ENCODE peak calls at places on chromosomes 2 and 18, in seven cellular contexts. D is sigmoid colon, G is dorsolateral prefrontal cortex, F is brain microvascular endothelial cell, R is OCI-LY7, N is right cardiac atrium, E is HCT116. P is an unnamed sample.
A peak's percentile ranks its signal among the peaks of the same experiment; 100 is the strongest.

GRCh38 chr2:147800316-147800715 is 44.5 kb upstream of the ACVR2A start:
- DNase-seq in D (no peak), G (no peak), F (no peak), R (no peak), N (no peak), E (no peak), P (no peak)

GRCh38 chr2:180033993-180034894 is 27.1 kb upstream of the CWC22 start:
- DNase-seq in D (no peak), G (no peak), F (peak; percentile 74), R (peak; percentile 49), N (no peak), E (no peak), P (no peak)

GRCh38 chr18:79465392-79465991 is 69.8 kb downstream of the NFATC1 start:
- DNase-seq in D (no peak), G (no peak), F (no peak), R (peak; percentile 79), N (peak; percentile 80), E (no peak), P (no peak)

GRCh38 chr2:175880-176800 is 87.7 kb downstream of the SH3YL1 start:
- DNase-seq in D (no peak), G (no peak), F (no peak), R (no peak), N (no peak), E (no peak), P (no peak)

GRCh38 chr2:60530228-60530627 is 23.2 kb downstream of the BCL11A start:
- DNase-seq in D (peak; percentile 29), G (no peak), F (no peak), R (no peak), N (no peak), E (no peak), P (no peak)

GRCh38 chr2:175605989-175606841 is 395.9 kb downstream of the LNPK start:
- DNase-seq in D (no peak), G (no peak), F (no peak), R (no peak), N (no peak), E (no peak), P (no peak)

GRCh38 chr2:189528617-189529016 is 52.0 kb downstream of the SLC40A1 start:
- DNase-seq in D (no peak), G (no peak), F (no peak), R (no peak), N (no peak), E (no peak), P (no peak)

GRCh38 chr2:8303322-8303832 is 378.5 kb upstream of the ID2 start:
- DNase-seq in D (peak; percentile 85), G (peak; percentile 52), F (no peak), R (peak; percentile 96), N (peak; percentile 84), E (no peak), P (peak; percentile 82)

GRCh38 chr2:47155091-47155876 is at the start of gene STPG4:
- DNase-seq in D (no peak), G (no peak), F (no peak), R (no peak), N (no peak), E (no peak), P (no peak)

GRCh38 chr2:158718851-158719250 is 76.3 kb upstream of the DAPL1 start:
- DNase-seq in D (no peak), G (no peak), F (no peak), R (no peak), N (no peak), E (no peak), P (no peak)

GRCh38 chr2:189982087-189982486 is 80.4 kb downstream of the MSTN start:
- DNase-seq in D (no peak), G (no peak), F (no peak), R (no peak), N (no peak), E (no peak), P (no peak)

GRCh38 chr2:182816856-182817255 is 49.6 kb downstream of the FRZB start:
- DNase-seq in D (no peak), G (no peak), F (no peak), R (no peak), N (no peak), E (no peak), P (no peak)

GRCh38 chr18:22844643-22845042 is 88.5 kb upstream of the RBBP8 start:
- DNase-seq in D (no peak), G (no peak), F (no peak), R (no peak), N (no peak), E (no peak), P (no peak)

GRCh38 chr18:22841840-22842239 is 91.3 kb upstream of the RBBP8 start:
- DNase-seq in D (no peak), G (no peak), F (no peak), R (no peak), N (no peak), E (no peak), P (no peak)

GRCh38 chr18:22846088-22846683 is 86.9 kb upstream of the RBBP8 start:
- DNase-seq in D (no peak), G (no peak), F (no peak), R (peak; percentile 24), N (no peak), E (peak; percentile 21), P (no peak)

GRCh38 chr18:22846697-22847096 is 86.4 kb upstream of the RBBP8 start:
- DNase-seq in D (no peak), G (no peak), F (no peak), R (no peak), N (no peak), E (no peak), P (no peak)

DNA sequence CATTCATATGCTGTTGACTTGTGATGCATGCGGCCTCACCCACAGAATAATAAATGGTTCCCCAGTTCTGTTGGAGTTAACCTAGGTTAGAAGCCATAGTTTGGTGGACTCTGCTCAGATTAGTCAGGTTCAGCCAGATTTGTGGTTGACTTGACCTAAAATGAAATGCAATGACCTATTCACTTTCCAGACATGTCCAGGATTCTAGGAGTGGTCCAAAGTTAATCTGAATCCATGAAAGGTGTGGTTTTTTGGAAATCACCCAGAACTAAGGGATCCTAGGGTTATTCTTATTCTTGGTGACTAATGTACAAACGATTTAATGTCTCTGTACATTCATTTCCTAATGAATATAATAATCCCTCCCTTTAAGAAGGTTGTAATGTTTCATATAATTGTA is 88.9 kb upstream of the RBBP8 start:
- DNase-seq in D (no peak), G (no peak), F (no peak), R (no peak), N (no peak), E (no peak), P (no peak)
- H3K4me3 ChIP-seq in D (no peak overlapping the region), G (no peak overlapping the region), F (no peak overlapping the region), R (no peak overlapping the region), N (no peak overlapping the region), E (no peak overlapping the region), P (no peak overlapping the region)

GRCh38 chr2:71330155-71330554 is 1.4 kb upstream of the ZNF638 start:
- DNase-seq in D (no peak), G (no peak), F (no peak), R (no peak), N (no peak), E (no peak), P (no peak)

GRCh38 chr2:71332413-71332866 is 858 bp downstream of the ZNF638 start:
- DNase-seq in D (no peak), G (no peak), F (no peak), R (no peak), N (no peak), E (no peak), P (no peak)

GRCh38 chr2:71330585-71331330 is 824 bp upstream of the ZNF638 start:
- DNase-seq in D (no peak), G (no peak), F (no peak), R (no peak), N (no peak), E (no peak), P (no peak)

GRCh38 chr2:71333619-71334018 is 2.0 kb downstream of the ZNF638 start:
- DNase-seq in D (no peak), G (no peak), F (no peak), R (peak; percentile 5), N (no peak), E (no peak), P (no peak)

GRCh38 chr2:71331581-71332412 is at the start of gene ZNF638:
- DNase-seq in D (peak; percentile 96), G (peak; percentile 93), F (peak; percentile 78), R (peak; percentile 96), N (peak; percentile 98), E (peak; percentile 82), P (peak; percentile 95)
- H3K27ac ChIP-seq in D (peak within 1 kb of the TSS; percentile 90), G (peak within 1 kb of the TSS; percentile 96), F (peak within 1 kb of the TSS; percentile 89), R (peak within 1 kb of the TSS; percentile 54), N (peak within 1 kb of the TSS; percentile 93), E (peak within 1 kb of the TSS; percentile 77), P (peak within 1 kb of the TSS; percentile 95)

DNA sequence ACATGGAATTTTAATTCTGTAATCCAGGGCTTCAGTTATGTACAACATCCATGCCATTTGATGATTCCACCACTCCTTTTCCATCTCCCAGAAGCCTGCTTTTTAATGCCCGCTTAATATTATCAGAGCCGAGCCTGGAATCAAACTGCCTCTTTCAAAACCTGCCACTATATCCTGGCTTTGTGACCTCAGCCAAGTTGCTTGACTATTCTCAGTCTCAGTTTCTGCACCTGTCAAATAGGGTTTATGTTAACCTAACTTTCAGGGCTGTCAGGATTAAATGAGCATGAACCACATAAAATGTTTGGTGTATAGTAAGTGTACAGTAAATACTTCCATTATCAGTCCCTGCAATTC is 108.7 kb downstream of the XRCC5 start:
- DNase-seq in D (no peak), G (no peak), F (no peak), R (no peak), N (no peak), E (no peak), P (no peak)
- H3K4me3 ChIP-seq in D (no peak overlapping the region), G (no peak overlapping the region), F (no peak overlapping the region), R (no peak overlapping the region), N (no peak overlapping the region), E (peak overlapping the region; percentile 26), P (no peak overlapping the region)

DNA sequence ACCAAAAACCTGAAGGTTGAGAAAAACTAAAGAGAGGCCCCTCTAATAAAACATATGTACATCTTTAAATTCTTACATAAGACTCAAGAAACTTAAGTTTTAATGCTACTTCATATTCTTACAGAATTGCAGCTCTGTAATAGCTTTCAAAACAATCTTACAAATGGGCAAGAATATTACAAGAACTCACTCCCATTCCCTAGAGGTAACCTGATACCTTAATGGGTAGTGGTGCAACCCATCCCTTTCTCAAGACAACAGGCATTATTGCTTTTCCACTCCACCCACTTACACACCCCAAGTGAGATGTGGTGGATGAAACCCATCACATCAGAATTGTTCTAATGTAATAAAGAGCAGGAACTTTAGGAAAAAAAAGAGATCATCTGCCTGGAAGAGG is 103.7 kb downstream of the RBMS1 start:
- DNase-seq in D (no peak), G (no peak), F (no peak), R (no peak), N (no peak), E (no peak), P (no peak)
- H3K27ac ChIP-seq in D (no peak overlapping the region), G (no peak overlapping the region), F (peak overlapping the region; percentile 57), R (no peak overlapping the region), N (peak overlapping the region; percentile 14), E (no peak overlapping the region), P (no peak overlapping the region)

GRCh38 chr2:102226612-102227351 is 40.0 kb downstream of the IL1RL2 start:
- DNase-seq in D (no peak), G (no peak), F (no peak), R (no peak), N (no peak), E (no peak), P (no peak)
- H3K4me3 ChIP-seq in D (no peak overlapping the region), G (no peak overlapping the region), F (no peak overlapping the region), R (no peak overlapping the region), N (no peak overlapping the region), E (no peak overlapping the region), P (no peak overlapping the region)

P was measured in tibial artery.